ENCODE peak calls at places on chromosomes 11 and 22, in four cellular contexts. R is fibroblast of lung, G is endothelial cell, V is brain microvascular endothelial cell. C is an unnamed sample.

GRCh38 chr11:44007746-44008501 is 39.9 kb upstream of the ACCSL start:
- DNase-seq in R (no peak), G (no peak), V (no peak), C (peak; percentile 12)

GRCh38 chr22:47736166-47737034 is 974.0 kb downstream of the TBC1D22A start:
- DNase-seq in R (no peak), G (no peak), V (no peak), C (no peak)

GRCh38 chr11:87878373-87878779 is 296.9 kb downstream of the RAB38 start:
- DNase-seq in R (peak; percentile 67), G (peak; percentile 9), V (peak; percentile 64), C (no peak)

GRCh38 chr22:23518381-23519187 is 61.5 kb downstream of the IGLL1 start:
- DNase-seq in R (no peak), G (no peak), V (no peak), C (no peak)

GRCh38 chr22:50489363-50490243 is 2.9 kb downstream of the MIOX start:
- DNase-seq in R (no peak), G (no peak), V (no peak), C (peak; percentile 15)

GRCh38 chr22:29359469-29359868 is 28.9 kb downstream of the AP1B1 start:
- DNase-seq in R (peak; percentile 70), G (peak; percentile 54), V (peak; percentile 53), C (peak; percentile 79)

GRCh38 chr11:66335531-66336233 is 552 bp downstream of the RIN1 start:
- DNase-seq in R (peak; percentile 62), G (peak; percentile 50), V (peak; percentile 62), C (no peak)

GRCh38 chr22:32904044-32904443 is 102.5 kb downstream of the TIMP3 start:
- DNase-seq in R (peak; percentile 36), G (peak; percentile 35), V (peak; percentile 42), C (peak; percentile 33)

GRCh38 chr22:37207981-37208380 is 4.3 kb downstream of the SSTR3 start:
- DNase-seq in R (no peak), G (no peak), V (no peak), C (no peak)

GRCh38 chr22:49953027-49953679 is 7.4 kb upstream of the PIM3 start:
- DNase-seq in R (no peak), G (no peak), V (no peak), C (no peak)

GRCh38 chr11:96188625-96189006 is 154.4 kb downstream of the MAML2 start:
- DNase-seq in R (no peak), G (no peak), V (peak; percentile 24), C (no peak)

GRCh38 chr22:44245867-44246266 is 65.1 kb downstream of the PARVG start:
- DNase-seq in R (no peak), G (no peak), V (no peak), C (no peak)

GRCh38 chr11:45188127-45188526 is 41.7 kb downstream of the PRDM11 start:
- DNase-seq in R (no peak), G (no peak), V (no peak), C (no peak)

GRCh38 chr11:63766501-63767270 is 1.9 kb downstream of the ZFTA start:
- DNase-seq in R (no peak), G (no peak), V (no peak), C (peak; percentile 62)

GRCh38 chr11:4642043-4642442 is 1.7 kb upstream of the OR51E1 start:
- DNase-seq in R (no peak), G (no peak), V (no peak), C (no peak)

GRCh38 chr11:93922830-93923229 is 72.4 kb upstream of the VSTM5 start:
- DNase-seq in R (no peak), G (no peak), V (no peak), C (no peak)

GRCh38 chr11:93917673-93918072 is 67.3 kb upstream of the VSTM5 start:
- DNase-seq in R (no peak), G (no peak), V (no peak), C (no peak)

GRCh38 chr11:93921695-93922468 is 71.5 kb upstream of the VSTM5 start:
- DNase-seq in R (peak; percentile 72), G (peak; percentile 64), V (peak; percentile 34), C (peak; percentile 54)
- TF ChIP-seq CTCF in R (peak; percentile 80), G (peak; percentile 52), V (peak; percentile 93), C (peak; percentile 74)

DNA sequence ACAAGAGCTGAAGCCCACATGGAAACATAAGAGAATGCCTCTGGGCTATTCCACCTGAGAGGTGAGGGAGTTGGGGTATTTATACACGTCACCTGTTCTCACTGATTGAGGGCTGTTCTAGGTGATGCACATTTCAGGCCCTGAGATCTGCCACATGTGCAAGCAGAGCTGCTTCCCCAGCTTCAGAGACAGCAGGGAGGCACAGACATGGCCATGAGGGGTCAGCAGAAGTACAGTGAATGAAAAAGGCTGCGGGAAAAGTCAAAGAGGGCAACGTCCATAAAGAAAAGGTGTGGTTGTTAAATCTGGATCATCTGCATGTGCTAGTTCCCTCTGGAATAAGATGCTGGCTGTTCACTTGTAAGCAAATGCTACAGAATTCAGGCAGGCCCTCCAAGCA is 75.4 kb downstream of the GAB4 start:
- DNase-seq in R (no peak), G (no peak), V (no peak), C (no peak)
- TF ChIP-seq CTCF in R (no peak), G (no peak), V (no peak), C (no peak)

DNA sequence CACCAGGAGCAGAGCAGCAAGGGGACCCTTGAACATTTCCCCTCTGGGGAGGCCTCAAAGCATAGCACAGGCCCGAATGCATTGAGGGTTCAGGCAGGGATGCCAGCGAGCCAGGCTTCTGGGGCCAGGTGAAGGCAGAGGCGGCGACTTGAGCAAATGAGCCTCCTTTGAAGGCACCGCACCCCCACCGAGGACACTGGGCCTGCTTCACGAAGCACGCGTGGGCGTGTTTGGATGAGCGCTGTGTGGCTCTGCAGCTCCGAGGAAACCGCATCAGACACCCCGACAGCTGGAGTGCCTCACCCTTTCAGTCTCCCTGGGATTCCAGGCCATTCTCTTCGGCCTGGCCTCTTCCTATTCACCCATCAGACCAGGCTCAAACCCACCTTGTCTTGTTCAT is 301.8 kb downstream of the NTM start:
- DNase-seq in R (no peak), G (no peak), V (no peak), C (no peak)
- TF ChIP-seq CTCF in R (no peak), G (no peak), V (no peak), C (no peak)

GRCh38 chr11:18802381-18803257 is 11.0 kb upstream of the PTPN5 start:
- DNase-seq in R (peak; percentile 76), G (peak; percentile 62), V (peak; percentile 78), C (peak; percentile 39)
- TF ChIP-seq CTCF in R (peak; percentile 55), G (peak; percentile 70), V (peak; percentile 71), C (no peak)

GRCh38 chr11:1742869-1743586 is 7.4 kb downstream of the IFITM10 start:
- DNase-seq in R (no peak), G (no peak), V (no peak), C (no peak)
- TF ChIP-seq CTCF in R (no peak), G (no peak), V (no peak), C (no peak)

GRCh38 chr11:127157225-127157624 is 156.7 kb upstream of the KIRREL3 start:
- DNase-seq in R (no peak), G (no peak), V (no peak), C (no peak)
- TF ChIP-seq CTCF in R (no peak), G (no peak), V (no peak), C (no peak)

C was measured in glutamatergic neuron.